ENCODE peak calls at places on chromosomes 1 and 21, in four cellular contexts. Z is GM12878, U is H1, X is HepG2. Q is an unnamed sample.

GRCh38 chr1:21184266-21184665 is 7.6 kb upstream of the EIF4G3 start:
- DNase-seq in Z (no peak), U (no peak), X (no peak), Q (no peak)

GRCh38 chr1:21289700-21290545 is at the start of gene ECE1:
- DNase-seq in Z (no peak), U (peak), X (no peak), Q (peak)

GRCh38 chr1:176789571-176790090 is 326.7 kb downstream of the PAPPA2 start:
- DNase-seq in Z (no peak), U (no peak), X (no peak), Q (no peak)

GRCh38 chr21:28615276-28615675 is 377.4 kb downstream of the LTN1 start:
- DNase-seq in Z (no peak), U (no peak), X (no peak), Q (no peak)

GRCh38 chr1:1285618-1286311 is 5.5 kb downstream of the SCNN1D start:
- DNase-seq in Z (no peak), U (no peak), X (no peak), Q (no peak)

GRCh38 chr1:117571496-117571895 is 34.4 kb upstream of the TENT5C start:
- DNase-seq in Z (no peak), U (no peak), X (no peak), Q (no peak)

GRCh38 chr1:6178751-6179563 is 1.2 kb downstream of the CHD5 start:
- DNase-seq in Z (no peak), U (peak), X (no peak), Q (no peak)

GRCh38 chr1:18288609-18289219 is 181.1 kb downstream of the IGSF21 start:
- DNase-seq in Z (no peak), U (no peak), X (no peak), Q (no peak)

GRCh38 chr1:87591492-87591891 is 262.8 kb downstream of the LMO4 start:
- DNase-seq in Z (no peak), U (no peak), X (no peak), Q (no peak)

GRCh38 chr1:218425647-218426342 is 80.7 kb downstream of the TGFB2 start:
- DNase-seq in Z (no peak), U (no peak), X (peak), Q (no peak)

GRCh38 chr1:112546076-112546475 is 37.3 kb downstream of the WNT2B start:
- DNase-seq in Z (no peak), U (no peak), X (no peak), Q (no peak)

GRCh38 chr1:231108500-231109254 is 53.2 kb upstream of the TRIM67 start:
- DNase-seq in Z (no peak), U (no peak), X (no peak), Q (no peak)

GRCh38 chr1:187763976-187764375 is 935.2 kb downstream of the PLA2G4A start:
- DNase-seq in Z (no peak), U (no peak), X (no peak), Q (no peak)

GRCh38 chr1:15411593-15412487 is 2.2 kb downstream of the EFHD2 start:
- DNase-seq in Z (no peak), U (no peak), X (no peak), Q (no peak)

GRCh38 chr21:35810431-35810970 is 249.8 kb downstream of the SETD4 start:
- DNase-seq in Z (no peak), U (no peak), X (no peak), Q (no peak)

GRCh38 chr1:51729156-51729823 is 112.4 kb downstream of the OSBPL9 start:
- DNase-seq in Z (peak), U (peak), X (peak), Q (peak)

GRCh38 chr1:51728611-51729155 is 111.8 kb downstream of the OSBPL9 start:
- DNase-seq in Z (no peak), U (no peak), X (no peak), Q (no peak)

GRCh38 chr1:51731998-51732397 is 115.1 kb downstream of the OSBPL9 start:
- DNase-seq in Z (no peak), U (no peak), X (no peak), Q (no peak)

GRCh38 chr1:51732701-51733425 is 116.0 kb downstream of the OSBPL9 start:
- DNase-seq in Z (no peak), U (no peak), X (no peak), Q (no peak)

GRCh38 chr1:51729824-51730284 is 113.0 kb downstream of the OSBPL9 start:
- DNase-seq in Z (no peak), U (no peak), X (no peak), Q (peak)
- TF ChIP-seq SP1 in Z (no peak), U (no peak), X (no peak), Q (no peak)

DNA sequence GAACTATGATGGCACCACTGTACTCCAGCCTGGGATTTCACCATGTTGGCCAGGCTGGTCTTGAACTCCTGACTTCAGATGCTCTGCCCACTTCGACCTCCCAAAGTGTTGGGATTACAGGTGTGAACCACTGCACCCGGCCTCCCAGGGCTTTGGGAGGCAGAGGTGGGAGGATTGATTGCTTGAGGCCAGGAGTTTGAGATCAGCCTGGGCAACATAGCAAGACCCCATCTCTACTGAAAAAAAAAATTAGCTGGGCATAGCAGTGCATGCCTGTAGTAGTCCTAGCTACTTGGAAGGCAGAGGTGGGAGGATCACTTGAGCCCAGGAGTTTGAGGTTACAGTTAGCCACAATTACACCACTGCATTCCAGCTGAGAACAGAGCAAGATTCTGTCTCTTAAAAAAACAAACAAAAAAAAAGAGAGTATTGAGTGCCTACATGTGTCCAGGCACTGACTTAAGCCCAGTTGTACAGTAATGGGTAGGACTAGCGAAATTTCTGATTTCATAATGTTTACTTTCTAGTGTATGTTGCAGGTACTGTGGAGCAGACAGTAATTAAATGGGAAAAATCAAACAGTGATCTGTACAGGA is 4.2 kb downstream of the MANEAL start:
- DNase-seq in Z (no peak), U (no peak), X (no peak), Q (no peak)
- TF ChIP-seq SUZ12 in Z (no peak), U (no peak), X (no peak), Q (no peak)

DNA sequence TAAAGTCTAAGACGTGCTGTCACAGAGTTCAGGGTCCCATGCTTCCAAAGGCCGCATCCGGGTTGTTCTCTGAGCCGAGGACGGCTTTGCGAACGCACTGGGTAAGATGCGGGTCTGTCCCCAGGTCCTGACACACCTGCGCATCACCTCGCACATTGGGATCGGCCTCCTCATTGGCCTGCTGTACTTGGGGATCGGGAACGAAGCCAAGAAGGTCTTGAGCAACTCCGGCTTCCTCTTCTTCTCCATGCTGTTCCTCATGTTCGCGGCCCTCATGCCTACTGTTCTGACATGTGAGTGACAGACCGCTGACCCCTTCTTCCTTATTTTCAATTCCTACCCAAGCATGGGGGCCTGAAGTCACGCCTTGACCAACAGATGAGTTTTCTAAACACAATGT is 25.3 kb downstream of the TFF3 start:
- DNase-seq in Z (no peak), U (no peak), X (no peak), Q (no peak)
- TF ChIP-seq SP1 in Z (no peak), U (no peak), X (no peak), Q (no peak)

GRCh38 chr1:229694053-229694693 is 68.1 kb downstream of the URB2 start:
- DNase-seq in Z (no peak), U (peak), X (no peak), Q (peak)

GRCh38 chr1:229696385-229696784 is 70.3 kb downstream of the URB2 start:
- DNase-seq in Z (peak), U (no peak), X (no peak), Q (peak)

GRCh38 chr1:229704157-229704556 is 78.1 kb downstream of the URB2 start:
- DNase-seq in Z (no peak), U (no peak), X (no peak), Q (no peak)

GRCh38 chr1:229699613-229700242 is 73.7 kb downstream of the URB2 start:
- DNase-seq in Z (no peak), U (no peak), X (no peak), Q (peak)
- TF ChIP-seq SUZ12 in Z (no peak), U (no peak), X (no peak), Q (no peak)

GRCh38 chr1:179298952-179299351 is 5.4 kb downstream of the SOAT1 start:
- DNase-seq in Z (peak), U (no peak), X (no peak), Q (no peak)

GRCh38 chr1:179295356-179295755 is 1.8 kb downstream of the SOAT1 start:
- DNase-seq in Z (no peak), U (no peak), X (peak), Q (no peak)

GRCh38 chr1:179300112-179300511 is 6.5 kb downstream of the SOAT1 start:
- DNase-seq in Z (no peak), U (no peak), X (no peak), Q (no peak)

GRCh38 chr1:179296356-179296755 is 2.8 kb downstream of the SOAT1 start:
- DNase-seq in Z (no peak), U (no peak), X (no peak), Q (no peak)

GRCh38 chr1:179296831-179297377 is 3.3 kb downstream of the SOAT1 start:
- DNase-seq in Z (no peak), U (no peak), X (no peak), Q (no peak)
- TF ChIP-seq SP1 in Z (no peak), U (no peak), X (no peak), Q (no peak)

GRCh38 chr21:33036430-33037162 is 10.9 kb downstream of the OLIG2 start:
- DNase-seq in Z (no peak), U (peak), X (no peak), Q (no peak)
- TF ChIP-seq SUZ12 in Z (no peak), U (no peak), X (no peak), Q (no peak)

DNA sequence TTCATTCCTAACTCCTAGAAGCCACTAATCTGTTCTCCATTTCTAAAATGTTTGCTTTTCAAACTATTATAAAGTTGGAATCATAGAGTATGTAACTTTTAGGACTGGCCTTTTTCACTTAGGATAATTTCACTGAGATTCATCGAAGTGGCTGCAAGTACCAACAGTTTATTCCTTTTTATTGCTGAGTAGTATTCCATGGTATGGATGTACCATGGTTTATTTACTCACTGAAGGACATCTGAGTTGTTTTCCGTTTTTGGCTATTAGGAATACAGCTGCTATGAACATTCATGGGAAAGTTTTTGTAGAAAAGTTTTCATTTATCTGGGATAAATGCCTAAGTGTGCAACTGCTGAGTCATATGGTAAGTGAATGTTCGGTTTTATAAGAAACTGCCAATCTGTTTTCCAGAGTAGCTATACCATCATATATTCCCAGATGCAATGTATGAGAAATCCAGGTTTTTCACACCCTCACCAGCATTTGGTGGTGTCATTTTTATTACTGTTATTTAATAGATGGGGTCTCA is 66.3 kb downstream of the SLC27A3 start:
- DNase-seq in Z (no peak), U (no peak), X (no peak), Q (no peak)
- TF ChIP-seq SP1 in Z (no peak), U (no peak), X (no peak), Q (no peak)